ENCODE peak calls at places on chromosome 22, in four cellular contexts. O is spleen, K is psoas muscle, D is fibroblast of villous mesenchyme. Q is an unnamed sample.

GRCh38 chr22:38016182-38017078 is 32.1 kb upstream of the SOX10 start:
- DNase-seq in O (no peak), K (no peak), D (no peak), Q (no peak)

GRCh38 chr22:21026783-21027692 is 5.3 kb downstream of the SLC7A4 start:
- DNase-seq in O (no peak), K (no peak), D (peak; percentile 29), Q (no peak)

GRCh38 chr22:44755418-44755817 is 3.0 kb downstream of the ARHGAP8 start:
- DNase-seq in O (peak; percentile 59), K (no peak), D (no peak), Q (no peak)

GRCh38 chr22:43343262-43343988 is at the start of gene SCUBE1:
- DNase-seq in O (peak; percentile 82), K (peak; percentile 73), D (peak; percentile 26), Q (no peak)

GRCh38 chr22:49305966-49306631 is 521.6 kb downstream of the BRD1 start:
- DNase-seq in O (peak; percentile 46), K (no peak), D (no peak), Q (no peak)

GRCh38 chr22:29907753-29908515 is 25.0 kb downstream of the MTMR3 start:
- DNase-seq in O (no peak), K (peak; percentile 90), D (peak; percentile 89), Q (no peak)

GRCh38 chr22:17580461-17581031 is 17.2 kb downstream of the SLC25A18 start:
- DNase-seq in O (no peak), K (no peak), D (no peak), Q (no peak)

GRCh38 chr22:49034836-49035817 is 792.5 kb downstream of the BRD1 start:
- DNase-seq in O (peak; percentile 58), K (peak; percentile 15), D (no peak), Q (no peak)

GRCh38 chr22:36397081-36397766 is 9.5 kb upstream of the MYH9 start:
- DNase-seq in O (no peak), K (no peak), D (peak; percentile 71), Q (no peak)

GRCh38 chr22:44583076-44583760 is 85.2 kb upstream of the RTL6 start:
- DNase-seq in O (peak; percentile 24), K (peak; percentile 13), D (no peak), Q (no peak)

GRCh38 chr22:44391026-44391425 is 78.3 kb upstream of the SHISAL1 start:
- DNase-seq in O (peak; percentile 41), K (peak; percentile 16), D (no peak), Q (no peak)

GRCh38 chr22:19621372-19622060 is 92.8 kb upstream of the SEPTIN5 start:
- DNase-seq in O (no peak), K (no peak), D (no peak), Q (no peak)

GRCh38 chr22:27986459-27986858 is 67.4 kb upstream of the PITPNB start:
- DNase-seq in O (no peak), K (no peak), D (no peak), Q (no peak)

GRCh38 chr22:19810381-19811141 is 44.1 kb downstream of the GNB1L start:
- DNase-seq in O (peak; percentile 62), K (no peak), D (peak; percentile 42), Q (no peak)

GRCh38 chr22:33569547-33569946 is 350.7 kb downstream of the LARGE1 start:
- DNase-seq in O (no peak), K (no peak), D (no peak), Q (no peak)

GRCh38 chr22:35894937-35895708 is 133.5 kb downstream of the RBFOX2 start:
- DNase-seq in O (no peak), K (no peak), D (peak; percentile 92), Q (no peak)

GRCh38 chr22:36433318-36434231 is 45.8 kb upstream of the MYH9 start:
- DNase-seq in O (no peak), K (no peak), D (no peak), Q (no peak)

GRCh38 chr22:38110863-38111852 is 674 bp upstream of the BAIAP2L2 start:
- DNase-seq in O (no peak), K (no peak), D (no peak), Q (no peak)

GRCh38 chr22:48004038-48004437 is 1241.6 kb downstream of the TBC1D22A start:
- DNase-seq in O (no peak), K (no peak), D (no peak), Q (no peak)

GRCh38 chr22:27670701-27671412 is 130.7 kb downstream of the MN1 start:
- DNase-seq in O (peak; percentile 72), K (peak; percentile 70), D (no peak), Q (no peak)

GRCh38 chr22:23305321-23305910 is 125.1 kb downstream of the BCR start:
- DNase-seq in O (peak; percentile 67), K (no peak), D (peak; percentile 36), Q (no peak)

GRCh38 chr22:39469326-39469680 is 12.5 kb downstream of the MGAT3 start:
- DNase-seq in O (no peak), K (no peak), D (no peak), Q (no peak)

GRCh38 chr22:49303781-49304461 is 523.8 kb downstream of the BRD1 start:
- DNase-seq in O (peak; percentile 48), K (no peak), D (no peak), Q (no peak)

GRCh38 chr22:28955817-28956216 is 72.4 kb downstream of the ZNRF3 start:
- DNase-seq in O (no peak), K (no peak), D (peak; percentile 23), Q (peak; percentile 51)

GRCh38 chr22:40637181-40638150 is 947 bp upstream of the MRTFA start:
- DNase-seq in O (peak; percentile 89), K (peak; percentile 60), D (no peak), Q (no peak)

GRCh38 chr22:25045176-25045575 is 92.7 kb downstream of the KIAA1671 start:
- DNase-seq in O (no peak), K (no peak), D (no peak), Q (no peak)

GRCh38 chr22:50178471-50178864 is 7.2 kb upstream of the TRABD start:
- DNase-seq in O (peak; percentile 75), K (peak; percentile 45), D (no peak), Q (no peak)

GRCh38 chr22:35154937-35155387 is 89.0 kb downstream of the ISX start:
- DNase-seq in O (peak; percentile 67), K (no peak), D (peak; percentile 44), Q (no peak)

GRCh38 chr22:22040908-22041307 is 58.3 kb upstream of the TOP3B start:
- DNase-seq in O (no peak), K (no peak), D (no peak), Q (no peak)

GRCh38 chr22:47248925-47249324 is 486.5 kb downstream of the TBC1D22A start:
- DNase-seq in O (no peak), K (no peak), D (no peak), Q (no peak)

GRCh38 chr22:38062782-38063181 is 5.6 kb downstream of the PICK1 start:
- DNase-seq in O (no peak), K (peak; percentile 70), D (no peak), Q (no peak)